ENCODE peak calls at places on chromosomes 16 and 17, in four cellular contexts. One of them, this sample, is unnamed.

GRCh38 chr16:15521758-15522509 is 87.5 kb downstream of the BMERB1 start:
- DNase-seq in H1: no peak
- DNase-seq in IMR-90: no peak
- DNase-seq in H9: no peak
- DNase-seq in this sample: peak; percentile 23

GRCh38 chr17:46733837-46734516 is 84.5 kb downstream of the WNT3 start:
- DNase-seq in IMR-90: peak; percentile 69
- DNase-seq in H9: no peak
- DNase-seq in H1: no peak
- DNase-seq in this sample: no peak

GRCh38 chr17:81148986-81149533 is 16.2 kb upstream of the PVALEF start:
- DNase-seq in H9: no peak
- DNase-seq in IMR-90: no peak
- DNase-seq in H1: no peak
- DNase-seq in this sample: no peak

GRCh38 chr17:42405963-42406495 is 17.0 kb downstream of the CAVIN1 start:
- DNase-seq in H1: no peak
- DNase-seq in H9: peak; percentile 89
- DNase-seq in IMR-90: peak; percentile 59
- DNase-seq in this sample: peak; percentile 72

GRCh38 chr17:36975922-36976515 is 27.3 kb downstream of the AATF start:
- DNase-seq in H1: no peak
- DNase-seq in H9: no peak
- DNase-seq in IMR-90: no peak
- DNase-seq in this sample: no peak

GRCh38 chr16:73228649-73229048 is 180.7 kb upstream of the ZFHX3 start:
- DNase-seq in H1: no peak
- DNase-seq in H9: no peak
- DNase-seq in IMR-90: peak; percentile 98
- DNase-seq in this sample: peak; percentile 77

GRCh38 chr17:43402078-43402477 is 3.3 kb downstream of the ARL4D start:
- DNase-seq in IMR-90: no peak
- DNase-seq in H9: no peak
- DNase-seq in H1: no peak
- DNase-seq in this sample: no peak

GRCh38 chr16:47477680-47478079 is 16.5 kb downstream of the PHKB start:
- DNase-seq in H1: no peak
- DNase-seq in IMR-90: peak; percentile 74
- DNase-seq in H9: no peak
- DNase-seq in this sample: no peak

GRCh38 chr17:64457156-64457555 is 8.2 kb downstream of the MILR1 start:
- DNase-seq in IMR-90: peak; percentile 66
- DNase-seq in H9: no peak
- DNase-seq in H1: no peak
- DNase-seq in this sample: no peak

GRCh38 chr16:54936086-54936978 is 5.7 kb downstream of the IRX5 start:
- DNase-seq in H9: peak; percentile 63
- DNase-seq in IMR-90: no peak
- DNase-seq in H1: no peak
- DNase-seq in this sample: peak; percentile 71

GRCh38 chr17:71472809-71473789 is 647.7 kb upstream of the SOX9 start:
- DNase-seq in H9: peak; percentile 56
- DNase-seq in IMR-90: peak; percentile 70
- DNase-seq in H1: peak; percentile 7
- DNase-seq in this sample: peak; percentile 81

GRCh38 chr16:72110662-72111615 is 17.3 kb downstream of the DHX38 start:
- DNase-seq in H1: no peak
- DNase-seq in IMR-90: no peak
- DNase-seq in H9: no peak
- DNase-seq in this sample: no peak

GRCh38 chr16:626787-627457 is 3.9 kb upstream of the WFIKKN1 start:
- DNase-seq in H9: peak; percentile 36
- DNase-seq in H1: no peak
- DNase-seq in IMR-90: peak; percentile 97
- DNase-seq in this sample: peak; percentile 51

GRCh38 chr17:32341141-32341856 is 674 bp downstream of the C17orf75 start:
- DNase-seq in IMR-90: no peak
- DNase-seq in H1: no peak
- DNase-seq in H9: no peak
- DNase-seq in this sample: peak; percentile 29

GRCh38 chr17:77409282-77410161 is 268.8 kb downstream of the SEC14L1 start:
- DNase-seq in IMR-90: peak; percentile 58
- DNase-seq in H1: no peak
- DNase-seq in H9: peak; percentile 89
- DNase-seq in this sample: peak; percentile 84

GRCh38 chr17:72476575-72476986 is 355.8 kb downstream of the SOX9 start:
- DNase-seq in IMR-90: no peak
- DNase-seq in H1: peak; percentile 86
- DNase-seq in H9: peak; percentile 93
- DNase-seq in this sample: peak; percentile 55

GRCh38 chr16:29990883-29991570 is 4.4 kb downstream of the HIRIP3 start:
- DNase-seq in IMR-90: no peak
- DNase-seq in H1: no peak
- DNase-seq in H9: no peak
- DNase-seq in this sample: no peak

GRCh38 chr16:117381-118365 is 20.8 kb downstream of the NPRL3 start:
- DNase-seq in IMR-90: peak; percentile 20
- DNase-seq in H9: peak; percentile 81
- DNase-seq in H1: peak; percentile 58
- DNase-seq in this sample: peak; percentile 74

GRCh38 chr16:65945485-65945884 is 421.0 kb upstream of the CDH5 start:
- DNase-seq in H9: no peak
- DNase-seq in IMR-90: no peak
- DNase-seq in H1: no peak
- DNase-seq in this sample: no peak
- H4K5ac ChIP-seq in H9: no peak overlapping the region
- H4K5ac ChIP-seq in IMR-90: no peak overlapping the region
- H4K5ac ChIP-seq in H1: no peak overlapping the region
- H4K5ac ChIP-seq in this sample: no peak overlapping the region

DNA sequence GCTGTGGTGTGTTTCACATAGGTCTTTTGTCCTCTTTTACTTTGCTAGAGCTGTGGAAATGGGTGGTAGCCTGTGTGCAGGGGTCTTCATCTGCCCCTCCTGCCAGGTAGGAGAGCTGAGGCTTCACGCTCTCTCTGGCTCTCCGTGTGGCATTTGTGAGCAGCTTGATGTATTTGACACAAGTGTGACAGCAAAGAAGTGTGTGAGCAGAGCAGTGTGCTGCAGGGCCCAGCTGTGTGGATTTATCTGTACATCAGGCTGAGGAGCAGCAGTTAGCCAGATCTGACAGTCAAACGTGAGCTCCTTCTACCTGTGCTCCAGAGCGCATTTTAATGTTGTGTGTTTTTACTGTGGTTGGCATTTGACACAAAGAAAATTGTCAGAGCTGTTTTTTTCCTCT is 101.8 kb downstream of the FTO start:
- DNase-seq in H9: no peak
- DNase-seq in IMR-90: no peak
- DNase-seq in H1: no peak
- DNase-seq in this sample: no peak
- H3K23ac ChIP-seq in H9: no peak overlapping the region
- H3K23ac ChIP-seq in IMR-90: no peak overlapping the region
- H3K23ac ChIP-seq in H1: no peak overlapping the region
- H3K23ac ChIP-seq in this sample: no peak overlapping the region

GRCh38 chr16:12000032-12000431 is 23.5 kb downstream of the SNX29 start:
- DNase-seq in IMR-90: no peak
- DNase-seq in H9: no peak
- DNase-seq in H1: no peak
- DNase-seq in this sample: no peak

GRCh38 chr16:11992594-11993524 is 16.3 kb downstream of the SNX29 start:
- DNase-seq in IMR-90: no peak
- DNase-seq in H1: no peak
- DNase-seq in H9: no peak
- DNase-seq in this sample: no peak

GRCh38 chr16:11994187-11995119 is 17.9 kb downstream of the SNX29 start:
- DNase-seq in H9: no peak
- DNase-seq in H1: no peak
- DNase-seq in IMR-90: peak; percentile 28
- DNase-seq in this sample: peak; percentile 31

GRCh38 chr16:11992008-11992584 is 15.6 kb downstream of the SNX29 start:
- DNase-seq in H9: no peak
- DNase-seq in IMR-90: no peak
- DNase-seq in H1: no peak
- DNase-seq in this sample: no peak

GRCh38 chr16:11996433-11997174 is 20.1 kb downstream of the SNX29 start:
- DNase-seq in IMR-90: no peak
- DNase-seq in H9: no peak
- DNase-seq in H1: no peak
- DNase-seq in this sample: no peak
- H2BK5ac ChIP-seq in IMR-90: no peak overlapping the region
- H2BK5ac ChIP-seq in H9: no peak overlapping the region
- H2BK5ac ChIP-seq in H1: no peak overlapping the region
- H2BK5ac ChIP-seq in this sample: no peak overlapping the region

DNA sequence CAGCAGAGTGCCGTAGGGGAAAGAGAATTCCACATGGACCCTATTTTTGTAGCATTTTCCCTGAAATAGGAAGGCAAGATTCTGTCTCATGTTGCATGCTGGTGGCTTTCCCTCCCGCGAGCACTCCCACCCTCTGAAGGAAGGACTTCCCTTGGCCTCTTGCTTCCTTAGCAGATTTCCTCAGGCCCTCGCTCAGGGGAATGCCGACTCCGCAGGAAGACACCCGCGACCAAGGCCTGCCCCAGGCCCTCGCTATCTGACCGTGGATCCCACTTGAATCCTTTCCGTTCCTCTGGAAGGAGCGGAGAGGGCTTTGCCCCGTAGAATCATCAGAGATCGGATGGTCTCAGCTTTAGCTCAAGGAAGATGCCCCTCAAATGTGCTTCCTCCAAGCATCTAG is 179.4 kb upstream of the FOXF1 start:
- DNase-seq in H1: no peak
- DNase-seq in H9: no peak
- DNase-seq in IMR-90: no peak
- DNase-seq in this sample: no peak
- H4K5ac ChIP-seq in H1: no peak overlapping the region
- H4K5ac ChIP-seq in H9: no peak overlapping the region
- H4K5ac ChIP-seq in IMR-90: no peak overlapping the region
- H4K5ac ChIP-seq in this sample: no peak overlapping the region

GRCh38 chr16:88401604-88402246 is 19.0 kb downstream of the ZNF469 start:
- DNase-seq in H9: no peak
- DNase-seq in H1: no peak
- DNase-seq in IMR-90: no peak
- DNase-seq in this sample: no peak
- H3K23ac ChIP-seq in H9: no peak overlapping the region
- H3K23ac ChIP-seq in H1: no peak overlapping the region
- H3K23ac ChIP-seq in IMR-90: no peak overlapping the region
- H3K23ac ChIP-seq in this sample: no peak overlapping the region

GRCh38 chr17:61393550-61393903 is 6.1 kb upstream of the TBX2 start:
- DNase-seq in H9: peak; percentile 58
- DNase-seq in IMR-90: peak; percentile 18
- DNase-seq in H1: no peak
- DNase-seq in this sample: peak; percentile 51

GRCh38 chr17:61395409-61395982 is 4.1 kb upstream of the TBX2 start:
- DNase-seq in IMR-90: no peak
- DNase-seq in H1: no peak
- DNase-seq in H9: peak; percentile 68
- DNase-seq in this sample: no peak

GRCh38 chr17:61392679-61393078 is 7.0 kb upstream of the TBX2 start:
- DNase-seq in IMR-90: no peak
- DNase-seq in H1: no peak
- DNase-seq in H9: no peak
- DNase-seq in this sample: no peak

GRCh38 chr17:61394630-61395408 is 4.8 kb upstream of the TBX2 start:
- DNase-seq in H1: no peak
- DNase-seq in H9: no peak
- DNase-seq in IMR-90: peak; percentile 22
- DNase-seq in this sample: no peak

DNA sequence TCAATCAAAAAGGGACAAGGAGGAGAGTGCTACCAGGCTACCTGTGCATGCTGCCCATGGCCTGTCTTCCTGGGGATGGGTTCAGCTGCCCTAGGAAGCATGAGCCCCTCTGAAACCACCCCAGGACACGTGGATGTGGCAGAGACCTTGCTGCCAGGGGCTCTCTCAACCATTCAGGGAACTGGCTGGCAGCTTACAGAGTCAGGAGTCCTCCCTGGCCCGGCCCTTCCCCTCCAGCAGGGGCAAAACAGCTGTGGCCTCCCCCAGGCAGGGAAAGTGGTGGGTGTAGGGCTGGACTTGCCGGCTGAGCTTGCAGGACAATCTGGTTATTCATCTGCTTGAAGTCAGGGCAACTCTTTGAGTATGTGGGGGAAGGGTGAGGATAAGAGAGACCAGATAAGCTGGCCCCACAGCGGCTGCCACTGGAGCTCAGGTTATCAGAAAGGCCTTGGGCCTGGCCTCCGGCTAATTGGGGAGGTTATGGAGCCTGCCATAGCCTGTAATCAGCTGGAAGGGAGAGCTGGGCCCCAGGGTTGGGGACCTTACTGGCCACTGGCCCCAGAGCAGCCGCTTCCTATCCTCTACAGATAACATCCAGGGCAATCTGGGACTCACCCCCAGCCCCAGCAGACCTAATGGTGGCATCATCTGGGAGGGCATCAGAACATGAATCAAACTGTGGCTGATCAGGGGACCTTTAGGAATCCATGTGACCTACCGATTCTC is 5.6 kb upstream of the TBX2 start:
- DNase-seq in H1: no peak
- DNase-seq in IMR-90: peak; percentile 81
- DNase-seq in H9: no peak
- DNase-seq in this sample: peak; percentile 82
- H2BK5ac ChIP-seq in H1: no peak overlapping the region
- H2BK5ac ChIP-seq in IMR-90: peak overlapping the region; percentile 44
- H2BK5ac ChIP-seq in H9: no peak overlapping the region
- H2BK5ac ChIP-seq in this sample: no peak overlapping the region

DNA sequence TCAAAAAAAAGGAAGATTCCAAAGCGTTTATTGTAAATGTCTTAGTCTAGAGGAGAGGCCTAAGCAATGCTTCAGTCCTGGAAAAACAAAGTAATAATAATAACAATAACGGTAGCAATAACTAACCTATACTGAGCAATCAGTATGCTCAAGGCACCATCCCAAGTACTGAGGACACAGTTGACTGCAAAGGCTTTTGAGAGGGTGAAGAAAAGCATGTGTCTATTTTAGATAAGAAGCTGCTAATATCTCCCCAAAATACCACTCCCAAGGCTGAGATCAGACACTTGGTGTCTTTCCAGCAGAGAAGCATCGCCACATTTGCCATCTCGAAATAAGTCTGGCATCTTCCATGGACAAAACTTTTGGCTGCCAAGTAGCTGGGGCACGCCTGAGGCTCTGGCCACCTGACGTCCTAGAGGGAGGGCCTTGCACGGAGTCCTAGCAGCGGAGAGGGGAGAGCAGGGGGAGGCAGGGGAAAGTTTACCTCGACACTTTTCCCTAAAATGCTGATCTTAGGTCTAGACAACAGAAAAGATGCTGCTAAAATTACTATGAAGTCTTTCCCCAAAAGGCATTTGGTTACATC is 39.0 kb downstream of the ZNF423 start:
- DNase-seq in IMR-90: no peak
- DNase-seq in H1: no peak
- DNase-seq in H9: no peak
- DNase-seq in this sample: no peak
- H4K5ac ChIP-seq in IMR-90: no peak overlapping the region
- H4K5ac ChIP-seq in H1: no peak overlapping the region
- H4K5ac ChIP-seq in H9: no peak overlapping the region
- H4K5ac ChIP-seq in this sample: no peak overlapping the region

This sample was measured in mesendoderm.